ENCODE peak calls at places on chromosomes 5 and 9, in six cellular contexts. M is cardiac fibroblast; P is NCI-H345; B is EL; C is renal cortical epithelial cell; Z is activated T-helper 9 cell treated with anti-CD3 and anti-CD28 coated beads, Interleukin-2, amount 50 U/mL, for 16 hours. K is an unnamed sample.
A peak's percentile ranks its signal among the peaks of the same experiment; 100 is the strongest.

GRCh38 chr5:172849636-172850453 is 15.8 kb downstream of the ERGIC1 start:
- DNase-seq in B (no peak), C (peak; percentile 87), M (peak; percentile 73), P (no peak), Z (no peak), K (no peak)

GRCh38 chr9:133339641-133340040 is 3.7 kb upstream of the SURF6 start:
- DNase-seq in B (no peak), P (no peak), C (no peak), M (no peak), Z (no peak), K (no peak)

GRCh38 chr5:42940853-42941252 is 99.3 kb downstream of the ANXA2R start:
- DNase-seq in C (peak; percentile 35), B (no peak), Z (no peak), P (no peak), M (no peak), K (no peak)

GRCh38 chr5:53179681-53180080 is 70.1 kb upstream of the MOCS2 start:
- DNase-seq in Z (no peak), B (no peak), C (no peak), M (no peak), P (no peak), K (no peak)

GRCh38 chr5:171647900-171648253 is 137.7 kb upstream of the SMIM23 start:
- DNase-seq in P (no peak), M (no peak), Z (no peak), C (no peak), B (no peak), K (no peak)

GRCh38 chr5:42434047-42434724 is 10.9 kb downstream of the GHR start:
- DNase-seq in M (no peak), B (no peak), C (no peak), P (no peak), Z (no peak), K (no peak)

GRCh38 chr5:65873181-65873580 is 53.2 kb upstream of the ERBIN start:
- DNase-seq in Z (no peak), C (peak; percentile 69), P (no peak), B (peak; percentile 74), M (peak; percentile 62), K (no peak)

GRCh38 chr9:137129089-137129455 is 9.9 kb upstream of the GRIN1 start:
- DNase-seq in Z (no peak), P (no peak), B (no peak), M (peak; percentile 40), C (no peak), K (no peak)

GRCh38 chr5:169696621-169697517 is 59.8 kb downstream of the DOCK2 start:
- DNase-seq in B (peak; percentile 26), C (peak; percentile 69), Z (no peak), M (peak; percentile 85), P (no peak), K (no peak)

GRCh38 chr5:127351418-127351817 is 60.8 kb downstream of the MEGF10 start:
- DNase-seq in C (no peak), Z (no peak), M (peak; percentile 45), P (no peak), B (peak; percentile 80), K (no peak)

GRCh38 chr5:54492196-54492595 is 25.4 kb upstream of the SNX18 start:
- DNase-seq in P (no peak), M (peak; percentile 15), C (no peak), B (no peak), Z (no peak), K (no peak)

GRCh38 chr9:109968702-109969450 is 188.9 kb downstream of the PALM2AKAP2 start:
- DNase-seq in P (no peak), Z (no peak), C (no peak), M (peak; percentile 44), B (peak; percentile 23), K (no peak)

GRCh38 chr5:142924135-142924883 is 154.1 kb downstream of the ARHGAP26 start:
- DNase-seq in P (no peak), Z (no peak), B (no peak), C (no peak), M (peak; percentile 49), K (no peak)

GRCh38 chr9:124342946-124343485 is 72.2 kb downstream of the PSMB7 start:
- DNase-seq in M (peak; percentile 81), C (peak; percentile 74), P (peak; percentile 78), B (peak; percentile 95), Z (no peak), K (peak; percentile 74)

GRCh38 chr9:12884736-12885395 is 110.0 kb downstream of the LURAP1L start:
- DNase-seq in M (peak; percentile 95), C (peak; percentile 80), B (peak; percentile 80), P (peak; percentile 15), Z (no peak), K (no peak)

GRCh38 chr5:97355775-97356174 is 172.7 kb upstream of the RIOK2 start:
- DNase-seq in P (no peak), Z (no peak), C (no peak), B (no peak), M (no peak), K (no peak)

GRCh38 chr5:79605560-79605959 is 6.7 kb upstream of the TENT2 start:
- DNase-seq in C (no peak), B (no peak), M (no peak), P (no peak), Z (no peak), K (no peak)

GRCh38 chr9:77016526-77017504 is 2.6 kb upstream of the FOXB2 start:
- DNase-seq in B (no peak), Z (no peak), C (no peak), M (peak; percentile 23), P (no peak), K (no peak)

GRCh38 chr9:130391863-130392262 is 52.9 kb upstream of the ASS1 start:
- DNase-seq in Z (no peak), C (no peak), P (no peak), M (no peak), B (no peak), K (no peak)

GRCh38 chr9:79742145-79742820 is 170.5 kb downstream of the TLE4 start:
- DNase-seq in M (no peak), B (no peak), P (no peak), Z (no peak), C (no peak), K (no peak)

GRCh38 chr9:83007521-83008300 is 55.2 kb downstream of the RASEF start:
- DNase-seq in B (no peak), P (no peak), C (no peak), Z (no peak), M (no peak), K (no peak)

GRCh38 chr9:34547960-34548603 is 25.3 kb upstream of the ENHO start:
- DNase-seq in B (peak; percentile 63), C (no peak), P (peak; percentile 54), Z (no peak), M (peak; percentile 61), K (no peak)

GRCh38 chr9:130846487-130847305 is 11.6 kb downstream of the ABL1 start:
- DNase-seq in P (no peak), B (peak; percentile 93), C (peak; percentile 77), M (peak; percentile 89), Z (no peak), K (no peak)

GRCh38 chr9:89629096-89629976 is 24.5 kb downstream of the GADD45G start:
- DNase-seq in C (no peak), P (no peak), M (no peak), B (no peak), Z (no peak), K (no peak)

GRCh38 chr5:139655727-139656271 is 7.7 kb downstream of the CXXC5 start:
- DNase-seq in B (peak; percentile 70), M (peak; percentile 21), Z (no peak), C (peak; percentile 54), P (no peak), K (no peak)

GRCh38 chr5:177018341-177018740 is 4.2 kb upstream of the ZNF346 start:
- DNase-seq in Z (no peak), B (no peak), M (no peak), C (no peak), P (peak; percentile 26), K (no peak)

GRCh38 chr5:142979636-142980035 is 209.5 kb downstream of the ARHGAP26 start:
- DNase-seq in B (no peak), M (no peak), C (no peak), Z (no peak), P (no peak), K (no peak)

GRCh38 chr5:136058031-136058971 is 29.5 kb downstream of the TGFBI start:
- DNase-seq in M (peak; percentile 98), P (peak; percentile 8), B (peak; percentile 99), Z (no peak), C (peak; percentile 89), K (no peak)

GRCh38 chr5:160312139-160312959 is at the start of gene CCNJL:
- DNase-seq in Z (no peak), C (no peak), P (peak; percentile 79), B (peak; percentile 52), M (peak; percentile 19), K (no peak)

GRCh38 chr9:136629879-136630661 is 32.6 kb upstream of the EGFL7 start:
- DNase-seq in C (peak; percentile 10), P (peak; percentile 50), M (peak; percentile 50), B (peak; percentile 44), Z (peak; percentile 18), K (peak; percentile 58)

GRCh38 chr9:93827545-93828330 is 127.4 kb downstream of the BARX1 start:
- DNase-seq in Z (no peak), B (peak; percentile 59), C (peak; percentile 11), M (peak; percentile 39), P (no peak), K (no peak)

GRCh38 chr5:140235776-140236558 is 61.0 kb downstream of the CYSTM1 start:
- DNase-seq in B (no peak), Z (no peak), M (no peak), P (no peak), C (no peak), K (no peak)

K was measured in DMS79.